ENCODE peak calls at places on chromosomes 2 and 18, in five cellular contexts. R is pancreas; P is right lobe of liver; I is Panc1; F is activated T-cell treated with anti-CD3 and anti-CD28 coated beads, Interleukin-2, amount 50 U/mL, for 72 hours. G is an unnamed sample.

GRCh38 chr2:63576546-63576945 is 11.7 kb downstream of the WDPCP start:
- ATAC-seq in R (no peak), P (no peak), I (no peak), F (no peak), G (no peak)

GRCh38 chr18:61764381-61764780 is 128.4 kb downstream of the RNF152 start:
- ATAC-seq in R (no peak), P (no peak), I (no peak), F (peak), G (no peak)

GRCh38 chr2:172038121-172038520 is 38.4 kb downstream of the METAP1D start:
- ATAC-seq in R (no peak), P (no peak), I (no peak), F (no peak), G (no peak)

GRCh38 chr2:137939026-137939425 is 25.2 kb upstream of the HNMT start:
- ATAC-seq in R (no peak), P (no peak), I (no peak), F (no peak), G (no peak)

GRCh38 chr2:127074358-127074757 is 32.6 kb downstream of the BIN1 start:
- ATAC-seq in R (no peak), P (peak), I (peak), F (no peak), G (no peak)

GRCh38 chr2:43424262-43425207 is 171.3 kb downstream of the THADA start:
- ATAC-seq in R (no peak), P (peak), I (no peak), F (peak), G (no peak)

GRCh38 chr2:49371302-49371701 is 217.0 kb upstream of the FSHR start:
- ATAC-seq in R (no peak), P (no peak), I (no peak), F (no peak), G (no peak)

GRCh38 chr2:136247204-136247990 is 129.4 kb upstream of the CXCR4 start:
- ATAC-seq in R (peak), P (peak), I (no peak), F (peak), G (no peak)

GRCh38 chr2:219099319-219099718 is 38.6 kb upstream of the IHH start:
- ATAC-seq in R (no peak), P (no peak), I (no peak), F (peak), G (no peak)

GRCh38 chr2:217058791-217059755 is 199.2 kb upstream of the TNP1 start:
- ATAC-seq in R (no peak), P (peak), I (no peak), F (no peak), G (peak)

GRCh38 chr2:113203217-113203530 is 29.4 kb downstream of the PSD4 start:
- ATAC-seq in R (no peak), P (no peak), I (no peak), F (no peak), G (no peak)

GRCh38 chr18:37456873-37457272 is 108.7 kb downstream of the CELF4 start:
- ATAC-seq in R (no peak), P (no peak), I (no peak), F (no peak), G (no peak)

GRCh38 chr2:208175069-208175842 is 11.9 kb upstream of the CRYGA start:
- ATAC-seq in R (peak), P (peak), I (peak), F (peak), G (peak)

GRCh38 chr2:75516378-75517122 is 44.2 kb downstream of the EVA1A start:
- ATAC-seq in R (peak), P (peak), I (no peak), F (no peak), G (no peak)

GRCh38 chr2:172480301-172481218 is 53.2 kb downstream of the ITGA6 start:
- ATAC-seq in R (peak), P (peak), I (no peak), F (peak), G (peak)

GRCh38 chr2:167431949-167432348 is 543.7 kb downstream of the XIRP2 start:
- ATAC-seq in R (no peak), P (no peak), I (no peak), F (no peak), G (no peak)

GRCh38 chr2:23385351-23385747 is 370 bp downstream of the KLHL29 start:
- ATAC-seq in R (peak), P (no peak), I (peak), F (peak), G (peak)

GRCh38 chr2:86358982-86359381 is 21.6 kb upstream of the REEP1 start:
- ATAC-seq in R (no peak), P (peak), I (no peak), F (no peak), G (no peak)

GRCh38 chr2:46381263-46381849 is 84.1 kb downstream of the EPAS1 start:
- ATAC-seq in R (no peak), P (no peak), I (no peak), F (no peak), G (no peak)

GRCh38 chr2:9212661-9213411 is 6.2 kb downstream of the ASAP2 start:
- ATAC-seq in R (peak), P (peak), I (no peak), F (no peak), G (no peak)

GRCh38 chr2:232147440-232148077 is 186.0 kb downstream of the DIS3L2 start:
- ATAC-seq in R (no peak), P (no peak), I (no peak), F (no peak), G (no peak)

GRCh38 chr18:33355263-33355662 is 85.3 kb downstream of the CCDC178 start:
- ATAC-seq in R (no peak), P (no peak), I (no peak), F (no peak), G (no peak)

GRCh38 chr2:12127639-12128038 is 381.2 kb downstream of the LPIN1 start:
- ATAC-seq in R (no peak), P (no peak), I (no peak), F (peak), G (no peak)

GRCh38 chr2:7900593-7900992 is 781.3 kb upstream of the ID2 start:
- ATAC-seq in R (peak), P (no peak), I (no peak), F (no peak), G (no peak)

GRCh38 chr2:43169987-43170732 is 56.2 kb downstream of the ZFP36L2 start:
- ATAC-seq in R (peak), P (peak), I (no peak), F (peak), G (no peak)

GRCh38 chr2:12397861-12398260 is 318.9 kb upstream of the TRIB2 start:
- ATAC-seq in R (no peak), P (peak), I (no peak), F (no peak), G (no peak)

GRCh38 chr18:46013484-46014189 is 46.5 kb upstream of the EPG5 start:
- ATAC-seq in R (no peak), P (no peak), I (no peak), F (peak), G (no peak)

GRCh38 chr2:119810039-119810630 is 50.4 kb downstream of the PTPN4 start:
- ATAC-seq in R (no peak), P (peak), I (no peak), F (no peak), G (peak)